ENCODE peak calls at places on chromosomes 1 and 21, in five cellular contexts. V is neuronal stem cell, Q is IMR-90, I is H1, U is mesenchymal stem cell. H is an unnamed sample.

GRCh38 chr1:18491168-18491567 is 10.4 kb downstream of the KLHDC7A start:
- DNase-seq in V (no peak), Q (no peak), I (no peak), U (no peak), H (no peak)

GRCh38 chr1:207826557-207827487 is 75.0 kb downstream of the CD46 start:
- DNase-seq in V (no peak), Q (no peak), I (no peak), U (peak), H (no peak)

GRCh38 chr1:41631971-41632370 is 147.5 kb upstream of the EDN2 start:
- DNase-seq in V (no peak), Q (peak), I (no peak), U (peak), H (no peak)

GRCh38 chr1:61191140-61191720 is 108.9 kb downstream of the NFIA start:
- DNase-seq in V (no peak), Q (no peak), I (no peak), U (no peak), H (no peak)

GRCh38 chr1:40450491-40451237 is 388 bp downstream of the ZFP69B start:
- DNase-seq in V (no peak), Q (peak), I (peak), U (peak), H (peak)

GRCh38 chr1:193960499-193960898 is 774.1 kb upstream of the B3GALT2 start:
- DNase-seq in V (no peak), Q (no peak), I (no peak), U (no peak), H (no peak)

GRCh38 chr1:226820935-226821718 is 49.3 kb upstream of the PSEN2 start:
- DNase-seq in V (no peak), Q (peak), I (no peak), U (peak), H (no peak)

GRCh38 chr1:38154089-38154470 is 107.5 kb upstream of the POU3F1 start:
- DNase-seq in V (no peak), Q (no peak), I (no peak), U (no peak), H (no peak)

GRCh38 chr1:18597159-18598042 is 33.2 kb upstream of the PAX7 start:
- DNase-seq in V (peak), Q (peak), I (peak), U (peak), H (peak)

GRCh38 chr1:232621050-232621449 is 8.9 kb downstream of the SIPA1L2 start:
- DNase-seq in V (no peak), Q (no peak), I (no peak), U (no peak), H (no peak)
- H2BK15ac ChIP-seq in V (no peak), Q (no peak), I (no peak), U (no peak), H (no peak)

DNA sequence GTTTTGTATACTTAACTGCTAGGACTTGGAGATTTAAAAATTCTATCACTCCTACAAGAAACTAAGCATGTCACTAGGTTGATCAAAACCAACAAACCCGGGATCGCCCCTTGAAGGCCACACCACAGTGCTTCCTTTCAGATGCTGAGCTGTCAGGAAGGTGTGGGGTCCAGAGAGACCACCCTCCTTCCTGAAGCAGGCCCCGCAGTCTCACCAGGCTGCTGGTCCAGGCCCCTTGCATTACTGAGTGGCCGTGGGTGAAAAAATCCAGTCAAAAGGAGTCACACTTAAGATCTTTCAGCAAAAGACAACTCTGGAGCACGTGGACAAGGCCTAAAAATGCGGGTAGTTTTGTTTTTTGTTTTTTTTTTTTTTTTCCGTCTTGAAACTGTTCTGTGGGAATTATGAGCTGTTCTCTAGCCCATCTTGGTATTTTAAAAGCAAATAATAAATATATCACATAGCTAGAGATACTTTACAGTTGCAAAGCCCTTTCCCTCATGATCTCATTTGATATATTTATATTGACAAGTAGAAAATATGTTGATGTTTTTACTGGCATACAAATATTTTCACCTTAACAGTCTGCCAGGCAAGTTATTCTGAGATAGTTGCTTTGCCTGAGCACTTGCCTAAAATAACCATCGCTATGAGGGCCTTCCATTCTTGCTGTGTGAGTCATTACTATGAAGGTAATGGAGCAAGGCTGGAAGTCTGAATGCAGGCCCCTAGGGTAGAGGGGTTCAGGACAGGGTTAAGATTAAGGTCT is 73.1 kb upstream of the EDEM3 start:
- DNase-seq in V (no peak), Q (peak), I (no peak), U (peak), H (peak)
- H3K14ac ChIP-seq in V (no peak), Q (peak), I (no peak), U (peak), H (peak)

GRCh38 chr21:40686526-40686925 is 160.4 kb downstream of the DSCAM start:
- DNase-seq in V (no peak), Q (no peak), I (no peak), U (no peak), H (no peak)
- H4K8ac ChIP-seq in V (no peak), Q (no peak), I (no peak), U (no peak), H (no peak)

DNA sequence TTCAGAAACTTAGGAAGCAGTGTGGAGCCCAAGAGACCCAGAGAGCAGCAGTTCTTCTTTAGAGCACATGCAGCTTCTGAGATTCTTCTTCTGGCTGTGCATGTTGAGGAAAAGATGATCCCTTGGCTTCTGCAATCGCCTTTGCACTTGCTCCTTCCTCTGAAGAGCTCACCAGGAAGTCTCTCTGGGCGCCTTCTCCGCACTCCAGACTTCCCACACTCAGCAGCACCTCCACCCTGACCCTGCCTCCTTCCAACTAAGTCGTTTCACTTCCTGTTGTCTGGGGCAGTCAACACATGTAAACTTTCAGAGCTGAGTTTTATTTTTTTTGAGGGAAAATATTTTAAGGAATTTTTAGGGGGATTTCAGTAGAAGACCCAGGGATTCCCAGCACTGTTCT is 73.4 kb upstream of the F3 start:
- DNase-seq in V (no peak), Q (no peak), I (no peak), U (no peak), H (no peak)
- H2BK15ac ChIP-seq in V (peak), Q (peak), I (no peak), U (no peak), H (no peak)

GRCh38 chr1:27568247-27569087 is 35.5 kb downstream of the AHDC1 start:
- DNase-seq in V (peak), Q (peak), I (peak), U (peak), H (peak)
- H3K14ac ChIP-seq in V (no peak), Q (peak), I (no peak), U (no peak), H (no peak)

GRCh38 chr1:201444792-201445191 is 23.3 kb upstream of the TNNI1 start:
- DNase-seq in V (no peak), Q (no peak), I (no peak), U (peak), H (peak)

GRCh38 chr1:201448981-201449380 is 20.0 kb downstream of the PHLDA3 start:
- DNase-seq in V (no peak), Q (no peak), I (no peak), U (no peak), H (peak)

GRCh38 chr1:201445300-201445699 is 23.7 kb downstream of the PHLDA3 start:
- DNase-seq in V (no peak), Q (no peak), I (no peak), U (no peak), H (no peak)

GRCh38 chr1:201450721-201451291 is 18.2 kb downstream of the PHLDA3 start:
- DNase-seq in V (no peak), Q (peak), I (no peak), U (peak), H (peak)

GRCh38 chr1:201447911-201448871 is 20.8 kb downstream of the PHLDA3 start:
- DNase-seq in V (peak), Q (peak), I (peak), U (peak), H (peak)
- H4K8ac ChIP-seq in V (no peak), Q (no peak), I (no peak), U (peak), H (no peak)

GRCh38 chr1:119611701-119612113 is 36.4 kb downstream of the ZNF697 start:
- DNase-seq in V (peak), Q (no peak), I (peak), U (peak), H (peak)
- H2BK15ac ChIP-seq in V (no peak), Q (no peak), I (peak), U (no peak), H (no peak)